ENCODE peak calls at places on chromosomes 1 and 21, in seven cellular contexts. B is GM23248, I is mesenchymal stem cell, Z is hepatocyte, T is H1, V is OCI-LY7, P is H9. S is an unnamed sample.

GRCh38 chr21:44996096-44996495 is 56.3 kb downstream of the SLX9 start:
- DNase-seq in B (no peak), I (no peak), Z (no peak), T (no peak), V (no peak), P (no peak), S (no peak)

GRCh38 chr1:37673920-37674319 is 18.4 kb upstream of the CDCA8 start:
- DNase-seq in B (no peak), I (no peak), Z (no peak), T (no peak), V (no peak), P (peak; percentile 80), S (no peak)

GRCh38 chr1:46244656-46245371 is 2.7 kb upstream of the RAD54L start:
- DNase-seq in B (peak; percentile 60), I (peak; percentile 21), Z (no peak), T (no peak), V (peak; percentile 74), P (no peak), S (no peak)

GRCh38 chr1:8540266-8540926 is 222.5 kb downstream of the SLC45A1 start:
- DNase-seq in B (peak; percentile 89), I (peak; percentile 88), Z (no peak), T (no peak), V (no peak), P (no peak), S (no peak)

GRCh38 chr1:217135569-217135915 is 412.3 kb upstream of the ESRRG start:
- DNase-seq in B (peak; percentile 14), I (peak; percentile 32), Z (no peak), T (peak; percentile 74), V (no peak), P (no peak), S (no peak)

GRCh38 chr1:182111496-182111895 is 50.0 kb upstream of the ZNF648 start:
- DNase-seq in B (no peak), I (no peak), Z (no peak), T (peak; percentile 27), V (no peak), P (no peak), S (no peak)

GRCh38 chr1:233665575-233666270 is 51.8 kb downstream of the KCNK1 start:
- DNase-seq in B (no peak), I (no peak), Z (no peak), T (no peak), V (no peak), P (no peak), S (no peak)

GRCh38 chr21:17532292-17532691 is 19.4 kb downstream of the CXADR start:
- DNase-seq in B (no peak), I (no peak), Z (no peak), T (no peak), V (no peak), P (no peak), S (no peak)

GRCh38 chr1:235588916-235589515 is 60.6 kb downstream of the GNG4 start:
- DNase-seq in B (peak; percentile 87), I (peak; percentile 22), Z (peak; percentile 40), T (no peak), V (peak; percentile 65), P (no peak), S (no peak)

GRCh38 chr1:19053486-19053885 is 97.0 kb upstream of the IFFO2 start:
- DNase-seq in B (no peak), I (no peak), Z (no peak), T (no peak), V (no peak), P (no peak), S (no peak)

GRCh38 chr1:79749607-79750006 is 743.1 kb upstream of the ADGRL4 start:
- DNase-seq in B (no peak), I (no peak), Z (no peak), T (no peak), V (no peak), P (no peak), S (no peak)

GRCh38 chr1:206757524-206758266 is 12.9 kb upstream of the IL19 start:
- DNase-seq in B (no peak), I (no peak), Z (no peak), T (no peak), V (peak; percentile 40), P (no peak), S (no peak)

GRCh38 chr1:228209657-228210056 is 1.8 kb downstream of the OBSCN start:
- DNase-seq in B (no peak), I (no peak), Z (no peak), T (no peak), V (no peak), P (no peak), S (no peak)

GRCh38 chr1:185813401-185813979 is 79.3 kb downstream of the HMCN1 start:
- DNase-seq in B (peak; percentile 75), I (peak; percentile 71), Z (peak; percentile 67), T (no peak), V (peak; percentile 52), P (no peak), S (peak; percentile 43)

GRCh38 chr1:31790140-31790539 is 25.7 kb downstream of the SPOCD1 start:
- DNase-seq in B (no peak), I (no peak), Z (no peak), T (no peak), V (no peak), P (peak; percentile 2), S (no peak)

GRCh38 chr21:30747159-30747558 is at the start of gene KRTAP21-2:
- DNase-seq in B (no peak), I (no peak), Z (no peak), T (no peak), V (no peak), P (no peak), S (no peak)

GRCh38 chr1:110003747-110004428 is 19.3 kb downstream of the AHCYL1 start:
- DNase-seq in B (peak; percentile 98), I (peak; percentile 99), Z (peak; percentile 91), T (peak; percentile 53), V (peak; percentile 16), P (peak; percentile 58), S (peak; percentile 73)

GRCh38 chr1:39148942-39149341 is 55.6 kb upstream of the MACF1 start:
- DNase-seq in B (no peak), I (no peak), Z (no peak), T (no peak), V (no peak), P (no peak), S (no peak)

GRCh38 chr1:207453710-207454045 is 450 bp upstream of the CR2 start:
- DNase-seq in B (peak; percentile 1), I (no peak), Z (no peak), T (no peak), V (no peak), P (no peak), S (no peak)

GRCh38 chr1:227896710-227897655 is 50.7 kb downstream of the WNT9A start:
- DNase-seq in B (no peak), I (no peak), Z (no peak), T (peak; percentile 33), V (no peak), P (peak; percentile 24), S (no peak)

GRCh38 chr1:9589719-9590157 is 1.0 kb downstream of the TMEM201 start:
- DNase-seq in B (peak; percentile 38), I (peak; percentile 25), Z (no peak), T (no peak), V (peak; percentile 10), P (no peak), S (no peak)

GRCh38 chr1:876428-876827 is 47.3 kb upstream of the SAMD11 start:
- DNase-seq in B (peak; percentile 20), I (no peak), Z (no peak), T (no peak), V (no peak), P (no peak), S (no peak)

GRCh38 chr1:61853545-61853944 is 111.3 kb downstream of the PATJ start:
- DNase-seq in B (peak; percentile 50), I (no peak), Z (peak; percentile 13), T (no peak), V (peak; percentile 8), P (no peak), S (no peak)

GRCh38 chr1:42211224-42211623 is 46.7 kb upstream of the GUCA2A start:
- DNase-seq in B (peak; percentile 73), I (no peak), Z (no peak), T (no peak), V (no peak), P (no peak), S (no peak)

GRCh38 chr1:74356493-74356892 is 121.3 kb downstream of the TNNI3K start:
- DNase-seq in B (no peak), I (peak; percentile 0), Z (peak; percentile 41), T (no peak), V (no peak), P (no peak), S (no peak)

GRCh38 chr1:68116643-68117235 is 66.3 kb upstream of the DIRAS3 start:
- DNase-seq in B (peak; percentile 59), I (peak; percentile 59), Z (peak; percentile 70), T (peak; percentile 67), V (peak; percentile 57), P (no peak), S (peak; percentile 32)

GRCh38 chr1:68120136-68120791 is 69.8 kb upstream of the DIRAS3 start:
- DNase-seq in B (peak; percentile 79), I (peak; percentile 85), Z (peak; percentile 79), T (peak; percentile 75), V (peak; percentile 65), P (peak; percentile 60), S (peak; percentile 69)

GRCh38 chr1:68115308-68115707 is 64.9 kb upstream of the DIRAS3 start:
- DNase-seq in B (no peak), I (no peak), Z (no peak), T (no peak), V (no peak), P (no peak), S (no peak)

GRCh38 chr1:68119445-68119844 is 69.0 kb upstream of the DIRAS3 start:
- DNase-seq in B (no peak), I (no peak), Z (no peak), T (no peak), V (no peak), P (no peak), S (no peak)

GRCh38 chr1:68117416-68117815 is 67.0 kb upstream of the DIRAS3 start:
- DNase-seq in B (no peak), I (no peak), Z (no peak), T (no peak), V (no peak), P (no peak), S (no peak)
- H3K4me2 ChIP-seq in B (peak overlapping the region; percentile 47), I (no peak overlapping the region), Z (no peak overlapping the region), T (no peak overlapping the region), V (no peak overlapping the region), P (no peak overlapping the region), S (no peak overlapping the region)

GRCh38 chr21:34077888-34078287 is 4.5 kb downstream of the MRPS6 start:
- DNase-seq in B (no peak), I (no peak), Z (no peak), T (no peak), V (no peak), P (no peak), S (no peak)
- H3K4me2 ChIP-seq in B (no peak overlapping the region), I (peak overlapping the region; percentile 1), Z (peak overlapping the region; percentile 88), T (no peak overlapping the region), V (peak overlapping the region; percentile 22), P (no peak overlapping the region), S (no peak overlapping the region)

GRCh38 chr1:162197615-162198497 is 128.4 kb downstream of the NOS1AP start:
- DNase-seq in B (no peak), I (no peak), Z (no peak), T (no peak), V (no peak), P (peak; percentile 57), S (no peak)
- H3K4me2 ChIP-seq in B (no peak overlapping the region), I (no peak overlapping the region), Z (no peak overlapping the region), T (no peak overlapping the region), V (no peak overlapping the region), P (peak overlapping the region; percentile 7), S (no peak overlapping the region)

DNA sequence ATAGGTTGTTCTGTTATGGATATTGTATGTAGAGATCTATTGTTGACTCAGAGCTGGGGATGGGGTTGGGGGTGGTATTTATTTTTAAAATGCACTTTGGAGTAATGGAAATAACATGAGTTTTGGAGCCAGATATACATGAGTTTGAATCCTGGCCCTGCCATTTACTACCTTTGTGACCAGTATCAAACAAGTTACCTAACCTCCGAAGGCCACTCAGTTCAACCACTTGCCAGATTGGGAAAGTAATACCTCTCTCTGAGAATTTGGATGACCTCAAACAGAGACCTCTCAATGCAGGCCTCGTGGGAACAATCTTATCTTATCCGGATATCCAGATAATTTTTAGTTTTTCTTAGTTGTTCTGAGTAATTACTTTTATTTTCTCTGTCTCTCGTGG is 181.0 kb downstream of the FGGY start:
- DNase-seq in B (no peak), I (no peak), Z (no peak), T (no peak), V (no peak), P (no peak), S (no peak)
- H3K4me2 ChIP-seq in B (peak overlapping the region; percentile 3), I (no peak overlapping the region), Z (no peak overlapping the region), T (no peak overlapping the region), V (no peak overlapping the region), P (no peak overlapping the region), S (peak overlapping the region; percentile 49)